ENCODE peak calls at places on chromosomes 12 and 14, in four cellular contexts. One of them, this sample, is unnamed.

GRCh38 chr14:58151264-58151700 is 731 bp downstream of the ARMH4 start:
- DNase-seq in SK-N-SH: peak
- DNase-seq in GM12878: no peak
- DNase-seq in HepG2: peak
- DNase-seq in this sample: no peak

GRCh38 chr12:72272731-72273498 is 745 bp downstream of the TRHDE start:
- DNase-seq in SK-N-SH: peak
- DNase-seq in GM12878: no peak
- DNase-seq in HepG2: no peak
- DNase-seq in this sample: no peak

GRCh38 chr12:50589650-50590435 is 85.1 kb downstream of the DIP2B start:
- DNase-seq in SK-N-SH: no peak
- DNase-seq in GM12878: no peak
- DNase-seq in HepG2: no peak
- DNase-seq in this sample: peak

GRCh38 chr14:87131879-87132278 is 861.1 kb downstream of the GALC start:
- DNase-seq in SK-N-SH: no peak
- DNase-seq in GM12878: no peak
- DNase-seq in HepG2: no peak
- DNase-seq in this sample: no peak

GRCh38 chr12:27161458-27162228 is 79.3 kb upstream of the C12orf71 start:
- DNase-seq in SK-N-SH: no peak
- DNase-seq in GM12878: peak
- DNase-seq in HepG2: no peak
- DNase-seq in this sample: no peak

GRCh38 chr12:27572486-27573255 is 48.7 kb downstream of the PPFIBP1 start:
- DNase-seq in SK-N-SH: no peak
- DNase-seq in GM12878: no peak
- DNase-seq in HepG2: no peak
- DNase-seq in this sample: no peak

GRCh38 chr12:119667577-119668314 is at the start of gene PRKAB1:
- DNase-seq in SK-N-SH: peak
- DNase-seq in GM12878: peak
- DNase-seq in HepG2: peak
- DNase-seq in this sample: peak

GRCh38 chr12:40313928-40314327 is 89.1 kb downstream of the LRRK2 start:
- DNase-seq in SK-N-SH: no peak
- DNase-seq in GM12878: peak
- DNase-seq in HepG2: no peak
- DNase-seq in this sample: no peak

GRCh38 chr12:49108958-49109404 is 1.7 kb downstream of the LMBR1L start:
- DNase-seq in SK-N-SH: no peak
- DNase-seq in GM12878: no peak
- DNase-seq in HepG2: peak
- DNase-seq in this sample: peak

GRCh38 chr14:98853063-98853729 is 418.8 kb downstream of the BCL11B start:
- DNase-seq in SK-N-SH: no peak
- DNase-seq in GM12878: no peak
- DNase-seq in HepG2: no peak
- DNase-seq in this sample: no peak

GRCh38 chr14:95679995-95680735 is 6.1 kb upstream of the TCL1B start:
- DNase-seq in SK-N-SH: no peak
- DNase-seq in GM12878: no peak
- DNase-seq in HepG2: peak
- DNase-seq in this sample: no peak

GRCh38 chr12:101696477-101697196 is 803 bp upstream of the CHPT1 start:
- DNase-seq in SK-N-SH: peak
- DNase-seq in GM12878: no peak
- DNase-seq in HepG2: peak
- DNase-seq in this sample: peak

GRCh38 chr12:52027085-52027843 is 20.5 kb downstream of the TAMALIN start:
- DNase-seq in SK-N-SH: no peak
- DNase-seq in GM12878: no peak
- DNase-seq in HepG2: no peak
- DNase-seq in this sample: no peak

GRCh38 chr12:113732916-113733315 is 233.2 kb downstream of the RBM19 start:
- DNase-seq in SK-N-SH: no peak
- DNase-seq in GM12878: no peak
- DNase-seq in HepG2: no peak
- DNase-seq in this sample: no peak

GRCh38 chr12:14332482-14332881 is 33.0 kb upstream of the ATF7IP start:
- DNase-seq in SK-N-SH: no peak
- DNase-seq in GM12878: no peak
- DNase-seq in HepG2: no peak
- DNase-seq in this sample: no peak

GRCh38 chr14:104998801-104999200 is 13.2 kb downstream of the CLBA1 start:
- DNase-seq in SK-N-SH: no peak
- DNase-seq in GM12878: no peak
- DNase-seq in HepG2: no peak
- DNase-seq in this sample: no peak

DNA sequence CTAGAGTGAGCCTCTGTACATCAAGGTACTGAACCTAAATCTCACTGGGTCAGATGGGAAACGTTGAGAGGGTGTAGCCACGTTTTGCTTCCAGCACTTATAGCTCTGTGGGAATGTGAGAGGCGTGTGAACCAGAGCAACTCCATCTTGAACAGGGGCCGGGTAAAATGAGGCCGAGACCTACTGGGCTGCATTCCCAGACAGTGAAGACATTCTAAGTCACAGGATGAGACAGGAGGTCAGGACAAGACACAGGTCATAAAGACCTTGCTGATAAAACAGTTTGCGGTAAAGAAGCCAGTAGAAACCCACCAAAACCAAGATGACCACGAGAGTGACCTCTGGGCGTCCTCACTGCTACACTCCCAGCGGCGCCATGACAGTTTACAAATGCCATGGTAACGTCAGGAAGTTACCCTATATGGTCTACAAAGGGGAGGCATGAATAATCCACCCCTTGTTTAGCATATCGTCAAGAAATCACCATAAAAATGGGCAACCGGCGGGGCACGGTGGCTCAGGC is 63.4 kb upstream of the NCOR2 start:
- DNase-seq in SK-N-SH: no peak
- DNase-seq in GM12878: no peak
- DNase-seq in HepG2: no peak
- DNase-seq in this sample: no peak
- TF ChIP-seq YY1 in SK-N-SH: no peak
- TF ChIP-seq YY1 in GM12878: peak
- TF ChIP-seq YY1 in HepG2: no peak
- TF ChIP-seq YY1 in this sample: no peak

DNA sequence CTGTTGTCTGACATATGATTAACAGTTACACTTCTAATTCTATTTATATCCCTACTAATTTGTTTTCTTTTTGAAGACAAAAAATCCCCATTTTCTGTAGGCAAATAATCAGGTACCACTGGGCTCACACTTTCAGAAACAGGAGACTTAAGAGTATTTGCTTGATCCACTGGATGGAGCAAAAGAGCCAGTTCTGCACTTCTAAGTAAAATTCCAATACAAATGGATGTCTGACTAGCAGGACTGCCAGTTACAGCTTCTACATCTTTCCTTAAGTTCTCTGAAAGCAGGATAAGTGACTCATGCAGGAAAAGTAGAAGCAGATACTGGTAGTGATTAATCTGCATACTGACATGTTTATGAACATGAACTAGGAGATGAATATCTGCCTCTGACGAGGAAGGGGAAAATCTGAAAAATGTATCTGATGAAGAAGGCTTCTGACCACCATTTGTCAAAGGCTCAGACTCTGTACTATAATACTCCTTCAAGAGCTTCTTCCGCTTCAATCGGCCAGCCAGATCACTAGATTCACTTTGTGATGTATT is 73.8 kb upstream of the ANKS1B start:
- DNase-seq in SK-N-SH: peak
- DNase-seq in GM12878: no peak
- DNase-seq in HepG2: no peak
- DNase-seq in this sample: no peak
- TF ChIP-seq NFIC in SK-N-SH: peak
- TF ChIP-seq NFIC in GM12878: no peak
- TF ChIP-seq NFIC in HepG2: no peak
- TF ChIP-seq NFIC in this sample: no peak

DNA sequence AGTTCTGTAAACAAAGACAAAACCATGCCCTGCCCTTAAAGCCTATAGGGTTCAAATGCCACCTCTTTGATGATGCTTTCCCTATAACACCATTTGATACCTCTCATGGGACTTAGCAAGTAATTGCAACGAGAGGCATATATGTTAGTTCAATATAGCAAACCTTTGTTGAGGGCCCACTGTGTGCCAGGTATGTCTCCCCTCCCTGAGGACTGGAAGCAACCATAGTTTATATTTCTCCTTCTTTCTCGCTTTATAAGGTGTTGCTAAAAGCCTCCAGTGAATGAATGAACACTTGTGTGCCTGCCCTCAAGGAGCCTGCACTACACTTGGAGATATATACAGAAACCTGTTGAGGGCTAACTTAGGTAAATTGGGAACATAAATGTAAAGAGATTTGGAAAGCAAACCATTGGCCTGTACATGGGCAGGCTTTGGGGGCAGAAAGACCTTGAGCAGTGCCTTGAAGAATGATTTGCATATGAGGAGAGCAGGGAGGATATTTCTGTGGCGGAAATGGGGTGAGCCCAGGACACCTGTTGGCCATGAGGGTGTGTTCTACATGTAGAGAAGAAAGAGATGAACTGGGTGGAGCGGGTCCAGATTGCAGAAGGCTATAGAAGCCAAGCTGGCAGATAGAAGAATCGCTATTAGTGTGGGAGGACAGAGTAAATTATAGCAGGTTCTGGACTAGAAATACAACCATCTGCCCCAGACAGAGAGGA is 1.8 kb upstream of the CKAP4 start:
- DNase-seq in SK-N-SH: no peak
- DNase-seq in GM12878: peak
- DNase-seq in HepG2: no peak
- DNase-seq in this sample: no peak
- TF ChIP-seq CHD2 in SK-N-SH: no peak
- TF ChIP-seq CHD2 in GM12878: no peak
- TF ChIP-seq CHD2 in HepG2: no peak
- TF ChIP-seq CHD2 in this sample: no peak

DNA sequence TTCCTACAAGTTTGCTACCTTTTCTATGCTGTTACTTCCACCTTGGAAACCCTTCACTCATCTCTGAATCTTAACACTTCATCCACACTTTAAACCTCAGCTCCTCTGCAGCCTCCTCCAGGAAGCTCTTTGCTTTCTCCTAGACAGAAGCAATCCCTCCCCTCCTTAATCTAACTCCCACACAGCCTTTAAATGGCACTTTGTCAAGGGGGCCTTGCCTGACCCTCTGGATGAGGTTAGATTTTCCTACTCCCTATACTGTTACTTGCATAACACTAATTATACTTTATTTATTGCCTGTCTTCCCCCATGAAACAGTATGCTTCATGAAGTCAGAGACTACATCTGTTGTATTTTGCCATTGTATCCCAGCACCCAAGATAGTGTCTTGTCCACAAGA is 394.6 kb downstream of the MED13L start:
- DNase-seq in SK-N-SH: no peak
- DNase-seq in GM12878: no peak
- DNase-seq in HepG2: no peak
- DNase-seq in this sample: no peak
- TF ChIP-seq YY1 in SK-N-SH: no peak
- TF ChIP-seq YY1 in GM12878: no peak
- TF ChIP-seq YY1 in HepG2: no peak
- TF ChIP-seq YY1 in this sample: no peak